ENCODE peak calls at places on chromosomes 13 and 19, in eight cellular contexts. One of them, this sample, is unnamed.

GRCh38 chr13:113852536-113853517 is 11.0 kb downstream of the GAS6 start:
- DNase-seq in fibroblast of lung: no peak
- DNase-seq in Caco-2: no peak
- DNase-seq in cardiac fibroblast: no peak
- DNase-seq in CD8-positive, alpha-beta T cell: peak
- DNase-seq in breast epithelium: peak
- DNase-seq in stomach: no peak
- DNase-seq in retinal pigment epithelial cell: no peak
- DNase-seq in this sample: no peak

GRCh38 chr13:52849727-52850395 is 1.4 kb upstream of the PCDH8 start:
- DNase-seq in fibroblast of lung: no peak
- DNase-seq in Caco-2: no peak
- DNase-seq in cardiac fibroblast: no peak
- DNase-seq in CD8-positive, alpha-beta T cell: no peak
- DNase-seq in breast epithelium: no peak
- DNase-seq in stomach: no peak
- DNase-seq in retinal pigment epithelial cell: no peak
- DNase-seq in this sample: no peak

GRCh38 chr19:33175156-33175782 is 18.9 kb upstream of the LRP3 start:
- DNase-seq in fibroblast of lung: no peak
- DNase-seq in Caco-2: no peak
- DNase-seq in cardiac fibroblast: no peak
- DNase-seq in CD8-positive, alpha-beta T cell: no peak
- DNase-seq in breast epithelium: no peak
- DNase-seq in stomach: no peak
- DNase-seq in retinal pigment epithelial cell: no peak
- DNase-seq in this sample: no peak

GRCh38 chr19:37966211-37967072 is 59.4 kb downstream of the SIPA1L3 start:
- DNase-seq in fibroblast of lung: peak
- DNase-seq in Caco-2: peak
- DNase-seq in cardiac fibroblast: no peak
- DNase-seq in CD8-positive, alpha-beta T cell: no peak
- DNase-seq in breast epithelium: no peak
- DNase-seq in stomach: no peak
- DNase-seq in retinal pigment epithelial cell: no peak
- DNase-seq in this sample: peak

GRCh38 chr19:11091343-11092153 is 2.3 kb downstream of the LDLR start:
- DNase-seq in fibroblast of lung: peak
- DNase-seq in Caco-2: peak
- DNase-seq in cardiac fibroblast: peak
- DNase-seq in CD8-positive, alpha-beta T cell: peak
- DNase-seq in breast epithelium: peak
- DNase-seq in stomach: peak
- DNase-seq in retinal pigment epithelial cell: peak
- DNase-seq in this sample: peak

GRCh38 chr19:46784262-46785053 is 3.9 kb downstream of the SLC1A5 start:
- DNase-seq in fibroblast of lung: peak
- DNase-seq in Caco-2: peak
- DNase-seq in cardiac fibroblast: peak
- DNase-seq in CD8-positive, alpha-beta T cell: peak
- DNase-seq in breast epithelium: peak
- DNase-seq in stomach: peak
- DNase-seq in retinal pigment epithelial cell: no peak
- DNase-seq in this sample: no peak

GRCh38 chr13:100773923-100774641 is 99.5 kb upstream of the TMTC4 start:
- DNase-seq in fibroblast of lung: no peak
- DNase-seq in Caco-2: no peak
- DNase-seq in cardiac fibroblast: no peak
- DNase-seq in CD8-positive, alpha-beta T cell: no peak
- DNase-seq in breast epithelium: no peak
- DNase-seq in stomach: no peak
- DNase-seq in retinal pigment epithelial cell: no peak
- DNase-seq in this sample: no peak

GRCh38 chr13:45473627-45474026 is 8.9 kb downstream of the COG3 start:
- DNase-seq in fibroblast of lung: no peak
- DNase-seq in Caco-2: peak
- DNase-seq in cardiac fibroblast: no peak
- DNase-seq in CD8-positive, alpha-beta T cell: no peak
- DNase-seq in breast epithelium: no peak
- DNase-seq in stomach: no peak
- DNase-seq in retinal pigment epithelial cell: no peak
- DNase-seq in this sample: no peak

GRCh38 chr13:74683411-74683810 is 549.2 kb upstream of the KLF12 start:
- DNase-seq in fibroblast of lung: no peak
- DNase-seq in Caco-2: no peak
- DNase-seq in cardiac fibroblast: peak
- DNase-seq in CD8-positive, alpha-beta T cell: no peak
- DNase-seq in breast epithelium: no peak
- DNase-seq in stomach: no peak
- DNase-seq in retinal pigment epithelial cell: no peak
- DNase-seq in this sample: no peak

GRCh38 chr19:6161271-6161850 is 25.9 kb downstream of the ACSBG2 start:
- DNase-seq in fibroblast of lung: no peak
- DNase-seq in Caco-2: peak
- DNase-seq in cardiac fibroblast: peak
- DNase-seq in CD8-positive, alpha-beta T cell: no peak
- DNase-seq in breast epithelium: no peak
- DNase-seq in stomach: no peak
- DNase-seq in retinal pigment epithelial cell: no peak
- DNase-seq in this sample: no peak

GRCh38 chr13:99316657-99317244 is 9.6 kb upstream of the GPR183 start:
- DNase-seq in fibroblast of lung: peak
- DNase-seq in Caco-2: no peak
- DNase-seq in cardiac fibroblast: no peak
- DNase-seq in CD8-positive, alpha-beta T cell: no peak
- DNase-seq in breast epithelium: no peak
- DNase-seq in stomach: peak
- DNase-seq in retinal pigment epithelial cell: no peak
- DNase-seq in this sample: no peak

DNA sequence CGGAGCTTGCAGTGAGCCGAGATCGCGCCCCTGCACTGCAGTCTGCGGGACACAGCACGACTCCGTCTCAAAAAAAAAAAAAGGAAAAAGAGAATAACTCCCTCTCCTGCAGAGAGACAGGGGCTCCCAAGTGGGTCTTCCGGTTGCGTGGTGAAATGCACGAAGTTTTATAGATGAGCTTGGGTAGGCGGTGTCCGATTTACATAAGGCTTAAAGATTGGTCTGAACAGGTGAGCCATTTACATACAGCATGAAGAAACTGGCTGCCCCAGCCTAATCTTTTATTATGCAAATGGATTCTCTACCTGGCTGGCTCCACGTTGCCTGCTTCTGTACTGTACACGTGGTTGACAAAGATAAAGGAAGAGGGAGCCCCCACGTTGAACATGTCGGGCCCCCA is 19.5 kb downstream of the ADGRE2 start:
- DNase-seq in fibroblast of lung: no peak
- DNase-seq in Caco-2: peak
- DNase-seq in cardiac fibroblast: no peak
- DNase-seq in CD8-positive, alpha-beta T cell: no peak
- DNase-seq in breast epithelium: peak
- DNase-seq in stomach: no peak
- DNase-seq in retinal pigment epithelial cell: no peak
- DNase-seq in this sample: no peak
- H3K4me3 ChIP-seq in fibroblast of lung: no peak
- H3K4me3 ChIP-seq in Caco-2: peak
- H3K4me3 ChIP-seq in cardiac fibroblast: no peak
- H3K4me3 ChIP-seq in CD8-positive, alpha-beta T cell: no peak
- H3K4me3 ChIP-seq in breast epithelium: no peak
- H3K4me3 ChIP-seq in stomach: no peak
- H3K4me3 ChIP-seq in retinal pigment epithelial cell: no peak
- H3K4me3 ChIP-seq in this sample: no peak

GRCh38 chr19:49666120-49666444 is 349 bp downstream of the BCL2L12 start:
- DNase-seq in fibroblast of lung: no peak
- DNase-seq in Caco-2: no peak
- DNase-seq in cardiac fibroblast: no peak
- DNase-seq in CD8-positive, alpha-beta T cell: no peak
- DNase-seq in breast epithelium: no peak
- DNase-seq in stomach: no peak
- DNase-seq in retinal pigment epithelial cell: no peak
- DNase-seq in this sample: no peak
- TF ChIP-seq CTCF in fibroblast of lung: no peak
- TF ChIP-seq CTCF in Caco-2: no peak
- TF ChIP-seq CTCF in cardiac fibroblast: no peak
- TF ChIP-seq CTCF in CD8-positive, alpha-beta T cell: no peak
- TF ChIP-seq CTCF in breast epithelium: no peak
- TF ChIP-seq CTCF in stomach: no peak
- TF ChIP-seq CTCF in retinal pigment epithelial cell: peak
- TF ChIP-seq CTCF in this sample: no peak

DNA sequence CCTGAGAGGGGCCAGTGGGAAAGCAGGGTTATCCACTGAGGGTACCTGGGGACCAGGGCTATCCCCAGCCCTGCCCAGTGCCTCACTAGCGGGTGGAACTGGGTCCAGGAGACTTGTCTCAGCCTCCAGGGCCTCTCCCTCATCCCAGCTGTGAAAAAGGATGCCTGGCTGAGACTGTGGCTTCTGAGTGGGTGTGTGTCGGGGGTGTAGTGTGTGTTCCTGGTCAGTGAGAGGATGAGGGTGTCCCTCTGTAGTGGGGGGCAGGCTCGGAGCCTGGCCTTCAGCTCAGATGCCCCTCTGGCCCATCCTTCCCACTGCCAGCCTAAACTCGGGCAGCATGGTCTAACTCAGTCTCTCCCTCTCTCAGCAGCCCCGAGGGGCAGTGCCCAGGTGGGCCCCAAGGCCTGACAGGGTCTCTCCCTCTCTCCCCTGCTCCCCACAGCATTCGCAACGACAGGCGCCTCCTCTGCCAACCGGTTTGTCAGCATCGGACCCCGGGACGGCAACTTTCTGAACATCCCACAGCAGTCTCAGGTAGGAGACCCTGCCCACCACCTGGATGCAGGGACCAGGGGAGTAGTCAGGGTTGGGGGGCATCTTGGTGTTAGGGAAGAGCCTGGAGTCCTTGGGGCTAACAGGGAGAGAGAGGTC is 12.7 kb downstream of the LYL1 start:
- DNase-seq in fibroblast of lung: no peak
- DNase-seq in Caco-2: no peak
- DNase-seq in cardiac fibroblast: no peak
- DNase-seq in CD8-positive, alpha-beta T cell: no peak
- DNase-seq in breast epithelium: no peak
- DNase-seq in stomach: no peak
- DNase-seq in retinal pigment epithelial cell: no peak
- DNase-seq in this sample: no peak
- H3K4me3 ChIP-seq in fibroblast of lung: no peak
- H3K4me3 ChIP-seq in Caco-2: no peak
- H3K4me3 ChIP-seq in cardiac fibroblast: no peak
- H3K4me3 ChIP-seq in CD8-positive, alpha-beta T cell: no peak
- H3K4me3 ChIP-seq in breast epithelium: no peak
- H3K4me3 ChIP-seq in stomach: no peak
- H3K4me3 ChIP-seq in retinal pigment epithelial cell: no peak
- H3K4me3 ChIP-seq in this sample: no peak

GRCh38 chr13:41029629-41030028 is 10.5 kb upstream of the ELF1 start:
- DNase-seq in fibroblast of lung: no peak
- DNase-seq in Caco-2: no peak
- DNase-seq in cardiac fibroblast: no peak
- DNase-seq in CD8-positive, alpha-beta T cell: no peak
- DNase-seq in breast epithelium: no peak
- DNase-seq in stomach: no peak
- DNase-seq in retinal pigment epithelial cell: no peak
- DNase-seq in this sample: no peak
- TF ChIP-seq CTCF in fibroblast of lung: no peak
- TF ChIP-seq CTCF in Caco-2: no peak
- TF ChIP-seq CTCF in cardiac fibroblast: no peak
- TF ChIP-seq CTCF in CD8-positive, alpha-beta T cell: no peak
- TF ChIP-seq CTCF in breast epithelium: no peak
- TF ChIP-seq CTCF in stomach: no peak
- TF ChIP-seq CTCF in retinal pigment epithelial cell: no peak
- TF ChIP-seq CTCF in this sample: no peak

DNA sequence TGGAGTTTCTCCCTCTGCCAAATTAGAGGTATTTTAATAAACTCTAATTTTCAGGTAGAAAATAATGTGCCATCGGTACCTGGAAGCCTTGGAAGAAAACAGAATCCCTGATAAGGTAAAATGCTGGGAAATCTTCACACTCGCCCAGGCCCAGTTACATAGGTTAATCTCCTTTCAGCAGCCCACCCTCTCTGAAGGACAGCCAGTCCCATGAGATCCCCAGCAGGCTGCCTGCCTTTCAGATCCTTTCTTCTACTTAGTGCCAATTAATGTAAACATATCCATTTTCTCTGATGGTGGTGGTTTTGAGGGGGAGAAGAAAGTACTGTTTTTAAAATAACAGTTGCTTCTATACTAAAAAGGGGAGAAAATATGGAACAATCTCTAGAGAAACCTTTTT is 12.2 kb downstream of the SMAD9 start:
- DNase-seq in fibroblast of lung: no peak
- DNase-seq in Caco-2: no peak
- DNase-seq in cardiac fibroblast: no peak
- DNase-seq in CD8-positive, alpha-beta T cell: no peak
- DNase-seq in breast epithelium: no peak
- DNase-seq in stomach: no peak
- DNase-seq in retinal pigment epithelial cell: no peak
- DNase-seq in this sample: no peak
- H3K4me3 ChIP-seq in fibroblast of lung: no peak
- H3K4me3 ChIP-seq in Caco-2: no peak
- H3K4me3 ChIP-seq in cardiac fibroblast: no peak
- H3K4me3 ChIP-seq in CD8-positive, alpha-beta T cell: no peak
- H3K4me3 ChIP-seq in breast epithelium: no peak
- H3K4me3 ChIP-seq in stomach: no peak
- H3K4me3 ChIP-seq in retinal pigment epithelial cell: no peak
- H3K4me3 ChIP-seq in this sample: no peak

GRCh38 chr13:30904043-30904442 is 2.0 kb upstream of the MEDAG start:
- DNase-seq in fibroblast of lung: no peak
- DNase-seq in Caco-2: no peak
- DNase-seq in cardiac fibroblast: peak
- DNase-seq in CD8-positive, alpha-beta T cell: no peak
- DNase-seq in breast epithelium: no peak
- DNase-seq in stomach: no peak
- DNase-seq in retinal pigment epithelial cell: no peak
- DNase-seq in this sample: no peak

GRCh38 chr13:30900952-30901749 is 4.9 kb upstream of the MEDAG start:
- DNase-seq in fibroblast of lung: no peak
- DNase-seq in Caco-2: no peak
- DNase-seq in cardiac fibroblast: no peak
- DNase-seq in CD8-positive, alpha-beta T cell: no peak
- DNase-seq in breast epithelium: no peak
- DNase-seq in stomach: no peak
- DNase-seq in retinal pigment epithelial cell: no peak
- DNase-seq in this sample: no peak

GRCh38 chr13:30898070-30898469 is 8.0 kb upstream of the MEDAG start:
- DNase-seq in fibroblast of lung: no peak
- DNase-seq in Caco-2: no peak
- DNase-seq in cardiac fibroblast: no peak
- DNase-seq in CD8-positive, alpha-beta T cell: no peak
- DNase-seq in breast epithelium: no peak
- DNase-seq in stomach: no peak
- DNase-seq in retinal pigment epithelial cell: no peak
- DNase-seq in this sample: no peak

GRCh38 chr13:30895773-30896172 is 10.3 kb upstream of the MEDAG start:
- DNase-seq in fibroblast of lung: peak
- DNase-seq in Caco-2: no peak
- DNase-seq in cardiac fibroblast: peak
- DNase-seq in CD8-positive, alpha-beta T cell: no peak
- DNase-seq in breast epithelium: no peak
- DNase-seq in stomach: no peak
- DNase-seq in retinal pigment epithelial cell: peak
- DNase-seq in this sample: no peak

DNA sequence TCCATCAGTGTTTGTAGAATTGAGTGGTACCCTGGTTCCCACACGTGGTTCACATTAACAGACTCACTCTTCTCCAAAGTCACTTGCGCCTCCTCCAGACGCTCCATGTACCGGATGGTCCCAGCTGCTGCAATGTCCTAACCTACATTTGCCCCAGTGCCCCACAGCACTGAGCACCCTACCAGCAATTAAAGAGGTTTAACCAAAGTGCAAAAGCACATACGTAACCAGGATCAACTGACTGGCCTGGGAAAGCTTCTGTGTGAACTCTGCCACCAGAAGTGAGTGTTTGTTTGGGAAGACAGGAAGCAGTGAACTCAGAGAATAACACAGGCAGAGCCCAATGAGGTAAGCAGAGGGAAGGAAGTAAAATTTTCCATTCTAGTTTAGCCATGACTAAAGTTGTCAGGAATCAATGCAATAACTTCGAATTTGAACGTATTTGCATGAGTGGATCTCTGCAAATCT is 7.3 kb upstream of the MEDAG start:
- DNase-seq in fibroblast of lung: peak
- DNase-seq in Caco-2: no peak
- DNase-seq in cardiac fibroblast: peak
- DNase-seq in CD8-positive, alpha-beta T cell: no peak
- DNase-seq in breast epithelium: no peak
- DNase-seq in stomach: no peak
- DNase-seq in retinal pigment epithelial cell: peak
- DNase-seq in this sample: no peak
- TF ChIP-seq CTCF in fibroblast of lung: no peak
- TF ChIP-seq CTCF in Caco-2: no peak
- TF ChIP-seq CTCF in cardiac fibroblast: no peak
- TF ChIP-seq CTCF in CD8-positive, alpha-beta T cell: no peak
- TF ChIP-seq CTCF in breast epithelium: no peak
- TF ChIP-seq CTCF in stomach: no peak
- TF ChIP-seq CTCF in retinal pigment epithelial cell: no peak
- TF ChIP-seq CTCF in this sample: no peak

This sample was measured in astrocyte of the cerebellum.